ENCODE peak calls at places on chromosome 2, in six cellular contexts. Q is neuronal stem cell, F is H9, Y is H1, V is mesenchymal stem cell, E is trophoblast cell. H is an unnamed sample.
A peak's percentile ranks its signal among the peaks of the same experiment; 100 is the strongest.

GRCh38 chr2:96413067-96413722 is 77.6 kb downstream of the NCAPH start:
- DNase-seq in Q (no peak), F (no peak), Y (no peak), V (no peak), E (no peak), H (no peak)

GRCh38 chr2:88880441-88880953 is 189.0 kb downstream of the RPIA start:
- DNase-seq in Q (peak; percentile 57), F (no peak), Y (no peak), V (peak; percentile 40), E (peak; percentile 26), H (peak; percentile 39)

GRCh38 chr2:211144078-211144477 is 587.7 kb downstream of the CPS1 start:
- DNase-seq in Q (no peak), F (no peak), Y (no peak), V (peak; percentile 62), E (no peak), H (peak; percentile 5)

GRCh38 chr2:24317491-24317920 is 42.8 kb downstream of the ITSN2 start:
- DNase-seq in Q (no peak), F (no peak), Y (no peak), V (peak; percentile 12), E (no peak), H (peak; percentile 5)

GRCh38 chr2:223416826-223417610 is 185.1 kb downstream of the SCG2 start:
- DNase-seq in Q (no peak), F (no peak), Y (no peak), V (no peak), E (peak; percentile 5), H (no peak)

GRCh38 chr2:55618025-55618648 is 715 bp upstream of the PPP4R3B start:
- DNase-seq in Q (peak; percentile 15), F (no peak), Y (no peak), V (peak; percentile 52), E (no peak), H (peak; percentile 10)

GRCh38 chr2:157894694-157895450 is 18.7 kb upstream of the ACVR1 start:
- DNase-seq in Q (no peak), F (no peak), Y (no peak), V (peak; percentile 91), E (no peak), H (peak; percentile 84)

GRCh38 chr2:11914455-11914854 is 168.0 kb downstream of the LPIN1 start:
- DNase-seq in Q (no peak), F (no peak), Y (no peak), V (peak; percentile 24), E (no peak), H (no peak)

GRCh38 chr2:96156011-96156820 is 11.0 kb upstream of the DUSP2 start:
- DNase-seq in Q (no peak), F (no peak), Y (no peak), V (no peak), E (no peak), H (no peak)

GRCh38 chr2:237859082-237859433 is 365 bp upstream of the RAMP1 start:
- DNase-seq in Q (no peak), F (no peak), Y (no peak), V (no peak), E (no peak), H (no peak)

GRCh38 chr2:227805578-227805977 is 8.1 kb upstream of the CCL20 start:
- DNase-seq in Q (no peak), F (no peak), Y (no peak), V (no peak), E (no peak), H (no peak)

GRCh38 chr2:186575856-186576255 is 14.0 kb upstream of the ITGAV start:
- DNase-seq in Q (no peak), F (no peak), Y (no peak), V (peak; percentile 46), E (no peak), H (peak; percentile 52)

GRCh38 chr2:208183526-208183925 is 6.3 kb downstream of the C2orf80 start:
- DNase-seq in Q (no peak), F (peak; percentile 72), Y (peak; percentile 60), V (no peak), E (no peak), H (no peak)

GRCh38 chr2:176500921-176501320 is 231.7 kb downstream of the MTX2 start:
- DNase-seq in Q (no peak), F (no peak), Y (no peak), V (peak; percentile 31), E (no peak), H (no peak)

GRCh38 chr2:162333968-162334367 is 10.0 kb upstream of the GCA start:
- DNase-seq in Q (no peak), F (peak; percentile 36), Y (no peak), V (peak; percentile 44), E (peak; percentile 37), H (peak; percentile 33)

GRCh38 chr2:145038041-145038525 is 518.2 kb upstream of the ZEB2 start:
- DNase-seq in Q (no peak), F (no peak), Y (no peak), V (no peak), E (no peak), H (peak; percentile 13)

GRCh38 chr2:130920417-130921030 is 83.8 kb downstream of the ARHGEF4 start:
- DNase-seq in Q (peak; percentile 85), F (peak; percentile 83), Y (peak; percentile 96), V (peak; percentile 46), E (peak; percentile 76), H (peak; percentile 64)
- H4K91ac ChIP-seq in Q (no peak overlapping the region), F (no peak overlapping the region), Y (no peak overlapping the region), V (no peak overlapping the region), E (no peak overlapping the region), H (no peak overlapping the region)

GRCh38 chr2:60168247-60168646 is 385.2 kb downstream of the BCL11A start:
- DNase-seq in Q (no peak), F (no peak), Y (no peak), V (no peak), E (no peak), H (no peak)

GRCh38 chr2:60163691-60164090 is 389.8 kb downstream of the BCL11A start:
- DNase-seq in Q (no peak), F (no peak), Y (no peak), V (no peak), E (no peak), H (no peak)

GRCh38 chr2:60172801-60173200 is 380.7 kb downstream of the BCL11A start:
- DNase-seq in Q (no peak), F (no peak), Y (no peak), V (no peak), E (no peak), H (no peak)

GRCh38 chr2:60167089-60167488 is 386.4 kb downstream of the BCL11A start:
- DNase-seq in Q (no peak), F (no peak), Y (no peak), V (no peak), E (no peak), H (no peak)
- H4K91ac ChIP-seq in Q (no peak overlapping the region), F (no peak overlapping the region), Y (no peak overlapping the region), V (no peak overlapping the region), E (no peak overlapping the region), H (no peak overlapping the region)

GRCh38 chr2:160615706-160616105 is 122.1 kb upstream of the RBMS1 start:
- DNase-seq in Q (no peak), F (no peak), Y (no peak), V (no peak), E (no peak), H (no peak)
- H4K91ac ChIP-seq in Q (no peak overlapping the region), F (no peak overlapping the region), Y (no peak overlapping the region), V (no peak overlapping the region), E (no peak overlapping the region), H (no peak overlapping the region)

DNA sequence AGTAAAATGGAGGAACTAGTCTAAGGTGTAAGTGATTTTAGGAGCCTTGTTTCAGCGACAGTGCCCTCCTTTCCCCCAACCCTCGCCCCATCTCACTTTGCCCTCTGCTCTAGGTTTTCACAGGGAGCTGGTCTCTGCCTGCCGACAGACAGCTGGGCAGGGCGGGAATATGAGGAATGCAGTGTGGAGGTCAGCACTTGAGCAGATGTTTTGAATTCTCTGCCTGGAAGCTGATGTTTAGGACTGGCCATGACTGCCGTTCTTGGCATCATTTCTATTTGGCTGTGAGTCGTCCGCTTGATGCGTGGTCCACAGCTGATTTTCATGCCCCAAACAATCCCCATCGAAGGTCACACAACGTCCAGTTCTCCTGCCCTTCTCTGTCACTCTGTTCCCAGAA is 55.1 kb upstream of the SIX3 start:
- DNase-seq in Q (no peak), F (no peak), Y (no peak), V (no peak), E (no peak), H (no peak)
- H4K91ac ChIP-seq in Q (no peak overlapping the region), F (no peak overlapping the region), Y (no peak overlapping the region), V (no peak overlapping the region), E (no peak overlapping the region), H (no peak overlapping the region)

GRCh38 chr2:59322870-59323269 is 1081.7 kb upstream of the FANCL start:
- DNase-seq in Q (no peak), F (no peak), Y (no peak), V (no peak), E (no peak), H (no peak)
- H4K91ac ChIP-seq in Q (no peak overlapping the region), F (no peak overlapping the region), Y (no peak overlapping the region), V (no peak overlapping the region), E (no peak overlapping the region), H (no peak overlapping the region)

GRCh38 chr2:63811063-63811462 is 30.6 kb upstream of the UGP2 start:
- DNase-seq in Q (no peak), F (no peak), Y (no peak), V (no peak), E (no peak), H (no peak)

GRCh38 chr2:63801455-63801854 is 40.2 kb upstream of the UGP2 start:
- DNase-seq in Q (no peak), F (no peak), Y (no peak), V (no peak), E (no peak), H (no peak)

GRCh38 chr2:63805412-63805811 is 36.3 kb upstream of the UGP2 start:
- DNase-seq in Q (no peak), F (no peak), Y (no peak), V (no peak), E (no peak), H (no peak)
- H4K91ac ChIP-seq in Q (no peak overlapping the region), F (no peak overlapping the region), Y (no peak overlapping the region), V (no peak overlapping the region), E (no peak overlapping the region), H (no peak overlapping the region)

GRCh38 chr2:239465017-239466001 is 64.5 kb upstream of the HDAC4 start:
- DNase-seq in Q (no peak), F (peak; percentile 23), Y (no peak), V (no peak), E (peak; percentile 59), H (no peak)

GRCh38 chr2:239467956-239468490 is 67.2 kb upstream of the HDAC4 start:
- DNase-seq in Q (no peak), F (peak; percentile 14), Y (no peak), V (no peak), E (no peak), H (no peak)

GRCh38 chr2:239466046-239466754 is 65.4 kb upstream of the HDAC4 start:
- DNase-seq in Q (no peak), F (peak; percentile 14), Y (no peak), V (no peak), E (no peak), H (no peak)

GRCh38 chr2:239467281-239467955 is 66.6 kb upstream of the HDAC4 start:
- DNase-seq in Q (no peak), F (peak; percentile 7), Y (no peak), V (no peak), E (no peak), H (no peak)

DNA sequence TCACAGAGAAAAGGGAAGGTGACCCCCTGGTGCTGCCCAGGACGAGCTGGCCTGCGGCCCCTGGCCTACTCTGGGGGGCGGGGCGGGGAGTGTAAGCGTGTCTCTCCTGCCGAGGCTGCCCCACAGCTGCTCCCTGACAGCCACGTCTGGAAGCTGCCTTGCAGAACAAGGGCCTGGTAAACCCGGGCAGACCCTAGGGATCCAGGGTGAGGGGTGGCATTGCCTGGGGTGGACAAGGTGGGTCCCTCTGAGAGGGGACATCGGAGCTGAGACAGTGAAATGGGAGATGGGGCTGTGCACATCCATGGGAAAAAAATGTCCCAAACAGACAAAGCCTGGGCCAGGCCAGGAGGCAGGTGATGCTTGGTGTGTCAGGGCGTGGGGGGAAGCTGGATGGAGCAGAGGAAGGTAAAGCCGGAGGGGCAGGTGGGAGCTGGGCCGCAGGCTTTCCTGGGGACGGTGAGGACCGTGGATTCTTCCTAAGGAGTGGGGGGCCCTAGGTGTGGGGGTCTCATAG is 66.0 kb upstream of the HDAC4 start:
- DNase-seq in Q (no peak), F (peak; percentile 23), Y (no peak), V (no peak), E (no peak), H (no peak)
- H4K91ac ChIP-seq in Q (no peak overlapping the region), F (no peak overlapping the region), Y (no peak overlapping the region), V (no peak overlapping the region), E (no peak overlapping the region), H (no peak overlapping the region)

H was measured in IMR-90.